ENCODE peak calls at places on chromosomes 16 and 17, in nine cellular contexts. T, R, N, B, E, V, W, D and F are unnamed samples.
A peak's percentile ranks its signal among the peaks of the same experiment; 100 is the strongest.

GRCh38 chr17:6639651-6640535 is 618 bp downstream of the KIAA0753 start:
- DNase-seq in D (peak; percentile 53), E (peak; percentile 66), B (peak; percentile 42), V (no peak), T (peak; percentile 80), N (peak; percentile 19), R (peak; percentile 63), W (no peak), F (no peak)

GRCh38 chr17:10610821-10611323 is 46.2 kb downstream of the MYH3 start:
- DNase-seq in W (no peak), V (no peak), D (no peak), N (no peak), T (no peak), B (no peak), E (no peak), R (no peak), F (no peak)

GRCh38 chr16:55836158-55836611 is 3.3 kb upstream of the CES1 start:
- DNase-seq in E (no peak), R (no peak), B (no peak), V (no peak), T (no peak), D (no peak), N (no peak), W (no peak), F (no peak)

GRCh38 chr17:55053855-55054254 is 85.3 kb downstream of the STXBP4 start:
- DNase-seq in B (no peak), W (no peak), V (no peak), D (no peak), E (no peak), R (no peak), T (no peak), N (no peak), F (no peak)

GRCh38 chr17:78107457-78107856 is 21.1 kb downstream of the TMC6 start:
- DNase-seq in R (peak; percentile 27), E (no peak), B (no peak), V (no peak), T (no peak), N (no peak), D (no peak), W (no peak), F (peak; percentile 3)

GRCh38 chr16:21603920-21604319 is 4.5 kb downstream of the METTL9 start:
- DNase-seq in B (no peak), R (no peak), W (no peak), E (no peak), D (no peak), V (no peak), T (no peak), N (no peak), F (no peak)

GRCh38 chr16:3601614-3602319 is 9.6 kb downstream of the SLX4 start:
- DNase-seq in V (no peak), D (no peak), T (no peak), B (no peak), E (no peak), W (no peak), N (no peak), R (no peak), F (no peak)

GRCh38 chr16:69182730-69183416 is 4.1 kb upstream of the SNTB2 start:
- DNase-seq in T (no peak), D (no peak), V (no peak), E (no peak), W (no peak), R (no peak), N (no peak), B (no peak), F (no peak)

GRCh38 chr17:4583796-4584124 is 569 bp upstream of the SMTNL2 start:
- DNase-seq in V (no peak), W (no peak), B (no peak), D (no peak), T (peak; percentile 86), N (no peak), R (no peak), E (no peak), F (no peak)

GRCh38 chr16:87273471-87274030 is 43.6 kb downstream of the C16orf95 start:
- DNase-seq in T (no peak), W (no peak), B (no peak), E (no peak), V (no peak), D (no peak), N (no peak), R (no peak), F (no peak)

GRCh38 chr16:12406840-12407690 is 396.6 kb downstream of the CPPED1 start:
- DNase-seq in V (no peak), D (no peak), W (no peak), E (no peak), B (no peak), R (no peak), N (no peak), T (no peak), F (no peak)

GRCh38 chr17:38911081-38911730 is 14.2 kb upstream of the LASP1NB start:
- DNase-seq in D (no peak), W (no peak), B (no peak), E (peak; percentile 41), R (peak; percentile 47), T (peak; percentile 39), N (no peak), V (no peak), F (no peak)
- H3K36me3 ChIP-seq in D (peaks cover 56% of the 10 kb centered on the region), W (peaks cover 89% of the 10 kb centered on the region), B (peaks cover 24% of the 10 kb centered on the region), E (peaks cover 64% of the 10 kb centered on the region), R (peaks cover 65% of the 10 kb centered on the region), T (peaks cover 78% of the 10 kb centered on the region), N (no peaks in the 10 kb centered on the region), V (peaks cover 37% of the 10 kb centered on the region), F (peaks cover 34% of the 10 kb centered on the region)

GRCh38 chr17:64217249-64217652 is 45.8 kb downstream of the TEX2 start:
- DNase-seq in W (no peak), T (peak; percentile 57), V (no peak), R (no peak), D (no peak), N (no peak), B (no peak), E (no peak), F (no peak)

GRCh38 chr17:64214950-64215349 is 48.1 kb downstream of the TEX2 start:
- DNase-seq in V (no peak), T (no peak), B (no peak), R (no peak), D (no peak), N (no peak), W (no peak), E (no peak), F (no peak)

GRCh38 chr17:64216385-64217248 is 46.4 kb downstream of the TEX2 start:
- DNase-seq in V (no peak), W (no peak), T (peak; percentile 87), B (peak; percentile 37), N (no peak), E (no peak), D (no peak), R (no peak), F (peak; percentile 44)

GRCh38 chr17:64213995-64214507 is 49.0 kb downstream of the TEX2 start:
- DNase-seq in E (no peak), V (no peak), T (no peak), N (no peak), B (no peak), W (no peak), D (no peak), R (no peak), F (no peak)

DNA sequence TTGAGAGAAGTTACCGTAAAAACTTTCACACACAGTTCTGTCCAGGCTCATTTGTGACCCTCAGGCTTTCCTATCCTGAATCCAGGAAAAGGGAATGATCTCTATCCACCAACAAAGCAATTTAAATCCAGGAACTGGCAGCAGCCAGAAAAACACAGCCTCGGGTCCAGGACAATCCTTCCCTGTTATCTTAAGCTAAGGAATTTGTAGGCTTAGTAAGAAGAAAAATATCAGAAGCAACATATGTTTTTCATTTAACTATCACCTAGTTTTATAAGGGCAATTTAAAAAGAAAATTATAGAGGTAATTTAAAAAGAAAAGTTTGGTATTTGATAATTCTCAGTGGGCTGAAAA is 47.1 kb downstream of the TEX2 start:
- DNase-seq in R (no peak), W (no peak), E (no peak), D (no peak), T (no peak), N (no peak), B (no peak), V (no peak), F (no peak)
- H3K4me1 ChIP-seq in R (peaks cover 46% of the 10 kb centered on the region), W (peaks cover 7% of the 10 kb centered on the region), E (peaks cover 41% of the 10 kb centered on the region), D (no peaks in the 10 kb centered on the region), T (peaks cover 5% of the 10 kb centered on the region), N (no peaks in the 10 kb centered on the region), B (peaks cover 10% of the 10 kb centered on the region), V (no peaks in the 10 kb centered on the region), F (peaks cover 63% of the 10 kb centered on the region)

GRCh38 chr16:659618-660017 is 8.3 kb upstream of the RHOT2 start:
- DNase-seq in B (no peak), W (no peak), R (no peak), E (no peak), D (no peak), N (no peak), V (no peak), T (no peak), F (no peak)

GRCh38 chr16:660132-660458 is 7.8 kb upstream of the RHOT2 start:
- DNase-seq in E (no peak), T (no peak), V (no peak), R (no peak), N (no peak), D (no peak), W (no peak), B (no peak), F (no peak)

GRCh38 chr16:662095-662494 is 5.8 kb upstream of the RHOT2 start:
- DNase-seq in N (no peak), B (no peak), R (no peak), V (no peak), E (no peak), T (no peak), D (no peak), W (no peak), F (no peak)

GRCh38 chr16:661184-661821 is 6.6 kb upstream of the RHOT2 start:
- DNase-seq in E (no peak), N (no peak), D (no peak), B (no peak), W (no peak), V (no peak), T (no peak), R (no peak), F (no peak)

DNA sequence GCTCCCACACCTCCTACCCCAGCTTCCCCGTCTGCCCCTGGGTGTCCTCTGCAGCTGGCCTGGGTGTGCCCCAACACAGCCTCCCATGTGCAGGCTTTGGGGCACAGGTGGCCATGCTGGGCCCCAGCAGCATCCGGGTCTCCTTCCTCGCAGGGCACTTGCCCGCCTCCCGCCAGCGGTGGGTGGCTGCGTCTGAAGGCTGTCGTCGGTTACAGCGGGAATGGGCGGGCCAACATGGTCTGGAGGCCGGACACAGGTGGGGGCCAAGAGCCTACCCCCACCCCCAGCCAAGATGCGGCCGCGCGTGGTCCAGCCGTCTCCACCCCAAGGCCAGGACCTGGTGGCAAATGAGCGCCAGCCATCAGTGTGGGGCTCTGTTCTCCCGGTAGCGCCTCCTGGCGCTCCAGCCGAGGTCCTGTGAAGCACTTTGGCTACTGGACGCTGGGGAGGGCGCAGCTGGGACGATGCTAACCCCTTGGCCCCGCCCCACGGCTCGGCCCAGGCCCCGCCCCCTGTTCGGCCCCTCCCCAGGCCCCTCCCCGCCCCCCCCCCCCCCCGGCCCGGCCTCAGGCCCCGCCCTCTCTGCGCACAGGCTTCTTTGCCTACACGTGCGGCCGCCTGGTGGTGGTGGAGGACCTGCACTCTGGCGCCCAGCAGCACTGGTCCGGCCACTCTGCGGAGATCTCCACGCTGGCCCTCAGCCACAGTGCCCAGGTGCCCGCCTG is 7.3 kb upstream of the RHOT2 start:
- DNase-seq in N (peak; percentile 90), D (peak; percentile 59), E (peak; percentile 97), R (peak; percentile 94), W (peak; percentile 44), B (peak; percentile 88), T (peak; percentile 97), V (peak; percentile 40), F (peak; percentile 90)
- H3K4me3 ChIP-seq in N (peak overlapping the region; percentile 38), D (no peak overlapping the region), E (peak overlapping the region; percentile 43), R (peak overlapping the region; percentile 46), W (no peak overlapping the region), B (peak overlapping the region; percentile 11), T (no peak overlapping the region), V (no peak overlapping the region), F (peak overlapping the region; percentile 52)

GRCh38 chr17:58344791-58345157 is 7.2 kb downstream of the SUPT4H1 start:
- DNase-seq in N (peak; percentile 89), B (no peak), W (peak; percentile 75), R (no peak), D (peak; percentile 88), T (peak; percentile 51), E (no peak), V (no peak), F (no peak)
- H3K36me3 ChIP-seq in N (peaks cover 15% of the 10 kb centered on the region), B (peaks cover 56% of the 10 kb centered on the region), W (peaks cover 48% of the 10 kb centered on the region), R (peaks cover 63% of the 10 kb centered on the region), D (peaks cover 44% of the 10 kb centered on the region), T (peaks cover 56% of the 10 kb centered on the region), E (peaks cover 68% of the 10 kb centered on the region), V (peaks cover 44% of the 10 kb centered on the region), F (peaks cover 59% of the 10 kb centered on the region)